ENCODE peak calls at places on chromosome 1, in four cellular contexts. One of them, this sample, is unnamed.

GRCh38 chr1:176692431-176692830 is 229.5 kb downstream of the PAPPA2 start:
- DNase-seq in K562: no peak
- DNase-seq in GM12878: no peak
- DNase-seq in HepG2: no peak
- DNase-seq in this sample: no peak

GRCh38 chr1:38724160-38725131 is 135.1 kb downstream of the RRAGC start:
- DNase-seq in GM12878: no peak
- DNase-seq in K562: peak
- DNase-seq in HepG2: no peak
- DNase-seq in this sample: no peak

GRCh38 chr1:233843523-233844204 is 60.8 kb upstream of the SLC35F3 start:
- DNase-seq in GM12878: no peak
- DNase-seq in K562: no peak
- DNase-seq in HepG2: no peak
- DNase-seq in this sample: no peak

GRCh38 chr1:203402609-203403337 is 51.9 kb upstream of the FMOD start:
- DNase-seq in K562: no peak
- DNase-seq in HepG2: no peak
- DNase-seq in GM12878: no peak
- DNase-seq in this sample: no peak

GRCh38 chr1:17429183-17429582 is 10.3 kb downstream of the RCC2 start:
- DNase-seq in GM12878: no peak
- DNase-seq in HepG2: no peak
- DNase-seq in K562: no peak
- DNase-seq in this sample: no peak

GRCh38 chr1:174289644-174290310 is 130.5 kb downstream of the RABGAP1L start:
- DNase-seq in K562: no peak
- DNase-seq in GM12878: no peak
- DNase-seq in HepG2: no peak
- DNase-seq in this sample: no peak

GRCh38 chr1:9296850-9297249 is 4.2 kb downstream of the SPSB1 start:
- DNase-seq in GM12878: no peak
- DNase-seq in HepG2: no peak
- DNase-seq in K562: no peak
- DNase-seq in this sample: no peak

GRCh38 chr1:17224434-17224833 is 19.5 kb downstream of the PADI1 start:
- DNase-seq in HepG2: no peak
- DNase-seq in GM12878: no peak
- DNase-seq in K562: no peak
- DNase-seq in this sample: no peak

GRCh38 chr1:58887059-58887458 is 103.2 kb upstream of the JUN start:
- DNase-seq in K562: no peak
- DNase-seq in HepG2: no peak
- DNase-seq in GM12878: no peak
- DNase-seq in this sample: no peak

DNA sequence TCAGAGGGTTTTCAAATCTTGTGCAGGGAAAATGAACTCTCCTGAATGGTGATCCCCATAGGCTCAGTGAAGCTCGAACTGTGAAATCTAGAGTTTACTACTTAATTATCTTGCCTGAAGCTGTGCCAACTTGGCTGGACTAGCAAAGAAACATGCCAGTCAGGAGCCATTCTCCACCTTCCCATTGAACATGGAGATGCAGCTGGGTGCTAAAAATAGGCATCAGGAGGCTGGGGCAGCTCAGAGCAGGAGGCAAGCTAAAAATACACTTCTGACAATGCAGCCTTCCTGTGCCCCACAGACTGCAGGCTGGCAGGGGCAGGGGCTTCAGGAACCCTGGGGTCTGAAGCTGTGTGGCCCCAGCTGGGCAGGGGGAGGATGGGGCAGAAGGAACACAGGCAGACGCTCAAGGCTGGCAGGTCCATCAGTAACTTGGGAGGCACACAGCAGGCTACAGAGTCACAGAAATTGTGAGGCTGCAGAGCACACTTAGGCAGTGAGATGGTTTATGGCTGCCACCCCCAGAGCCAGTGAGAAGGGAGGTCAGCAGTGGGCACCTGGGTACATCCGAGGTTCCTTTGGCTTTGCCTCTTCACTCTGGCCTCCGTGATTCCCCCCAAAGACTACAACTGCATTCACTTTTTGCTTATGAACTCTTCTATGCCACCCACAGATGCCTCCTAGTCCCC is 155.4 kb upstream of the KCND3 start:
- DNase-seq in K562: no peak
- DNase-seq in GM12878: no peak
- DNase-seq in HepG2: no peak
- DNase-seq in this sample: no peak
- TF ChIP-seq CBFB in K562: no peak
- TF ChIP-seq CBFB in GM12878: no peak
- TF ChIP-seq CBFB in HepG2: no peak
- TF ChIP-seq CBFB in this sample: no peak

GRCh38 chr1:26603856-26604255 is 74.3 kb downstream of the RPS6KA1 start:
- DNase-seq in GM12878: no peak
- DNase-seq in K562: no peak
- DNase-seq in HepG2: no peak
- DNase-seq in this sample: no peak

GRCh38 chr1:26607191-26607590 is 77.6 kb downstream of the RPS6KA1 start:
- DNase-seq in GM12878: no peak
- DNase-seq in HepG2: no peak
- DNase-seq in K562: no peak
- DNase-seq in this sample: no peak

GRCh38 chr1:26614655-26615411 is 81.0 kb upstream of the ARID1A start:
- DNase-seq in K562: no peak
- DNase-seq in HepG2: no peak
- DNase-seq in GM12878: no peak
- DNase-seq in this sample: no peak

GRCh38 chr1:26610781-26611180 is 81.2 kb downstream of the RPS6KA1 start:
- DNase-seq in HepG2: no peak
- DNase-seq in K562: no peak
- DNase-seq in GM12878: no peak
- DNase-seq in this sample: no peak

DNA sequence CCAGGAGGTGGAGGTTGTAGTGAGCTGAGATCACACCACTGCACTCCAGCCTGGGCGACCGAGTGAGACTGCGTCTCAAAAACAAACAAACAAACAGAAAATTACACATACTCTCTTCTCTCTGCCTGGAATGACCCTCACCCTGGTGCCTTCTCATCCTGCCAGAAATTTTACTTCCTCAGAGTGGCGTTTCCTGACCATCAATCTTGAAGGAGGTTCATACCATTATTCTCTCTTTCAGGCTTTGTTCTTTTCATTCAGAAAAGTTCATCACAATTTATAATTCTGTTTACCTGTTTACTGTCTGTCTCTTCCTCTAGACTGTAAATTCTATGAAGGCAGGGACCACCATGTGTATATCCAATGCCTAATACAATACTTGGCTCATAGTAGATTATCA is 79.3 kb downstream of the RPS6KA1 start:
- DNase-seq in HepG2: no peak
- DNase-seq in K562: no peak
- DNase-seq in GM12878: no peak
- DNase-seq in this sample: no peak
- TF ChIP-seq ESRRA in HepG2: no peak
- TF ChIP-seq ESRRA in K562: no peak
- TF ChIP-seq ESRRA in GM12878: no peak
- TF ChIP-seq ESRRA in this sample: no peak

GRCh38 chr1:53115403-53116306 is 26.8 kb downstream of the SLC1A7 start:
- DNase-seq in K562: peak
- DNase-seq in HepG2: peak
- DNase-seq in GM12878: no peak
- DNase-seq in this sample: peak
- TF ChIP-seq CBFB in K562: no peak
- TF ChIP-seq CBFB in HepG2: no peak
- TF ChIP-seq CBFB in GM12878: no peak
- TF ChIP-seq CBFB in this sample: no peak

GRCh38 chr1:227037121-227037520 is 97.0 kb downstream of the COQ8A start:
- DNase-seq in HepG2: no peak
- DNase-seq in K562: no peak
- DNase-seq in GM12878: no peak
- DNase-seq in this sample: no peak

GRCh38 chr1:227043755-227044154 is 103.7 kb downstream of the COQ8A start:
- DNase-seq in GM12878: no peak
- DNase-seq in K562: peak
- DNase-seq in HepG2: no peak
- DNase-seq in this sample: no peak

GRCh38 chr1:227038401-227038800 is 98.3 kb downstream of the COQ8A start:
- DNase-seq in K562: no peak
- DNase-seq in HepG2: no peak
- DNase-seq in GM12878: no peak
- DNase-seq in this sample: no peak

GRCh38 chr1:227042292-227042691 is 102.2 kb downstream of the COQ8A start:
- DNase-seq in HepG2: no peak
- DNase-seq in K562: no peak
- DNase-seq in GM12878: no peak
- DNase-seq in this sample: no peak
- TF ChIP-seq ESRRA in HepG2: no peak
- TF ChIP-seq ESRRA in K562: no peak
- TF ChIP-seq ESRRA in GM12878: no peak
- TF ChIP-seq ESRRA in this sample: no peak

DNA sequence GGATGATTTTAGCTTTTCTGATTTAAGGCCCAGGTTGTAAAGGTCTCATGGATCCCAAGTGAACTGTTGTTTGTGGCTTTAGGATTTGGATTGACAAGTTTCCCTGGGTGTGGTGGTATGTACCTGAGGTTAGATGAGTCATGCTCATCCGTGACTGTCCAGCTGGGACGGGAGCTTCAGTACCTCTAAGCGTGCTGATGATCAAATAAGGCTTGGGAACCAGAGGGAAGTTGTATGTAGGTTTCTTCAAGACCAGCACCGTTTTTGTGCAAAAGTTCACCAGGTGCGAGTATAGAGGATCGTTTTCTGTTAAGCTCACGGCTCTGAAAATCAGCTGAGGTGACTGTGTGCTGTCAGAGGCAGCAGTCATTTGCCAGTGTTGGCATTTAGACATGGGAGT is 19.8 kb downstream of the PLA2G2E start:
- DNase-seq in GM12878: no peak
- DNase-seq in HepG2: no peak
- DNase-seq in K562: no peak
- DNase-seq in this sample: no peak
- TF ChIP-seq CBFB in GM12878: no peak
- TF ChIP-seq CBFB in HepG2: no peak
- TF ChIP-seq CBFB in K562: no peak
- TF ChIP-seq CBFB in this sample: no peak

GRCh38 chr1:156214024-156214748 is 1.4 kb downstream of the PMF1 start:
- DNase-seq in K562: peak
- DNase-seq in GM12878: no peak
- DNase-seq in HepG2: peak
- DNase-seq in this sample: no peak
- TF ChIP-seq ESRRA in K562: no peak
- TF ChIP-seq ESRRA in GM12878: no peak
- TF ChIP-seq ESRRA in HepG2: no peak
- TF ChIP-seq ESRRA in this sample: no peak